ENCODE peak calls at places on chromosomes 2 and 18, in seven cellular contexts. One of them, this sample, is unnamed.

GRCh38 chr2:16487686-16488085 is 177.9 kb downstream of the CYRIA start:
- DNase-seq in heart right ventricle: no peak
- DNase-seq in CD4-positive, alpha-beta memory T cell: no peak
- DNase-seq in SJCRH30: peak; percentile 82
- DNase-seq in neural progenitor cell: peak; percentile 48
- DNase-seq in psoas muscle: no peak
- DNase-seq in astrocyte: peak; percentile 1
- DNase-seq in this sample: peak; percentile 56

GRCh38 chr2:122543815-122544214 is 788.4 kb downstream of the TSN start:
- DNase-seq in neural progenitor cell: no peak
- DNase-seq in CD4-positive, alpha-beta memory T cell: no peak
- DNase-seq in astrocyte: peak; percentile 2
- DNase-seq in heart right ventricle: no peak
- DNase-seq in psoas muscle: no peak
- DNase-seq in SJCRH30: no peak
- DNase-seq in this sample: no peak

GRCh38 chr18:7778181-7778580 is 211.1 kb downstream of the PTPRM start:
- DNase-seq in astrocyte: peak; percentile 64
- DNase-seq in neural progenitor cell: no peak
- DNase-seq in SJCRH30: no peak
- DNase-seq in psoas muscle: no peak
- DNase-seq in CD4-positive, alpha-beta memory T cell: no peak
- DNase-seq in heart right ventricle: no peak
- DNase-seq in this sample: no peak

GRCh38 chr18:49697757-49698595 is 115.4 kb downstream of the ACAA2 start:
- DNase-seq in psoas muscle: peak; percentile 33
- DNase-seq in neural progenitor cell: peak; percentile 30
- DNase-seq in astrocyte: peak; percentile 52
- DNase-seq in SJCRH30: peak; percentile 30
- DNase-seq in CD4-positive, alpha-beta memory T cell: no peak
- DNase-seq in heart right ventricle: no peak
- DNase-seq in this sample: peak; percentile 85

GRCh38 chr2:1721706-1722483 is 22.4 kb downstream of the PXDN start:
- DNase-seq in SJCRH30: no peak
- DNase-seq in neural progenitor cell: no peak
- DNase-seq in heart right ventricle: no peak
- DNase-seq in psoas muscle: peak; percentile 10
- DNase-seq in CD4-positive, alpha-beta memory T cell: no peak
- DNase-seq in astrocyte: peak; percentile 99
- DNase-seq in this sample: no peak

GRCh38 chr2:70988726-70989648 is 5.7 kb downstream of the TEX261 start:
- DNase-seq in CD4-positive, alpha-beta memory T cell: no peak
- DNase-seq in SJCRH30: no peak
- DNase-seq in neural progenitor cell: no peak
- DNase-seq in astrocyte: no peak
- DNase-seq in heart right ventricle: no peak
- DNase-seq in psoas muscle: no peak
- DNase-seq in this sample: no peak

GRCh38 chr2:199771948-199772692 is 78.9 kb downstream of the FTCDNL1 start:
- DNase-seq in psoas muscle: no peak
- DNase-seq in neural progenitor cell: no peak
- DNase-seq in astrocyte: no peak
- DNase-seq in CD4-positive, alpha-beta memory T cell: no peak
- DNase-seq in heart right ventricle: no peak
- DNase-seq in SJCRH30: no peak
- DNase-seq in this sample: no peak

GRCh38 chr18:80076379-80076778 is 32.7 kb upstream of the ADNP2 start:
- DNase-seq in astrocyte: no peak
- DNase-seq in CD4-positive, alpha-beta memory T cell: no peak
- DNase-seq in heart right ventricle: no peak
- DNase-seq in neural progenitor cell: no peak
- DNase-seq in psoas muscle: no peak
- DNase-seq in SJCRH30: no peak
- DNase-seq in this sample: no peak

GRCh38 chr2:158191076-158191566 is 89.4 kb downstream of the UPP2 start:
- DNase-seq in SJCRH30: peak; percentile 71
- DNase-seq in CD4-positive, alpha-beta memory T cell: peak; percentile 37
- DNase-seq in neural progenitor cell: peak; percentile 23
- DNase-seq in heart right ventricle: no peak
- DNase-seq in astrocyte: peak; percentile 39
- DNase-seq in psoas muscle: no peak
- DNase-seq in this sample: no peak

GRCh38 chr2:32068-32467 is 14.2 kb downstream of the FAM110C start:
- DNase-seq in neural progenitor cell: no peak
- DNase-seq in SJCRH30: no peak
- DNase-seq in heart right ventricle: no peak
- DNase-seq in astrocyte: no peak
- DNase-seq in CD4-positive, alpha-beta memory T cell: no peak
- DNase-seq in psoas muscle: no peak
- DNase-seq in this sample: no peak

GRCh38 chr18:60389314-60389713 is 16.7 kb upstream of the MC4R start:
- DNase-seq in neural progenitor cell: no peak
- DNase-seq in psoas muscle: no peak
- DNase-seq in heart right ventricle: no peak
- DNase-seq in CD4-positive, alpha-beta memory T cell: no peak
- DNase-seq in SJCRH30: no peak
- DNase-seq in astrocyte: no peak
- DNase-seq in this sample: no peak

GRCh38 chr2:240293126-240293864 is 142.2 kb upstream of the GPC1 start:
- DNase-seq in psoas muscle: no peak
- DNase-seq in CD4-positive, alpha-beta memory T cell: no peak
- DNase-seq in neural progenitor cell: no peak
- DNase-seq in SJCRH30: no peak
- DNase-seq in astrocyte: no peak
- DNase-seq in heart right ventricle: no peak
- DNase-seq in this sample: no peak

GRCh38 chr2:30148850-30149249 is 2.0 kb downstream of the YPEL5 start:
- DNase-seq in psoas muscle: no peak
- DNase-seq in neural progenitor cell: no peak
- DNase-seq in CD4-positive, alpha-beta memory T cell: peak; percentile 24
- DNase-seq in astrocyte: no peak
- DNase-seq in SJCRH30: no peak
- DNase-seq in heart right ventricle: no peak
- DNase-seq in this sample: no peak

GRCh38 chr2:190587106-190587505 is 52.6 kb upstream of the NEMP2 start:
- DNase-seq in astrocyte: no peak
- DNase-seq in SJCRH30: peak; percentile 83
- DNase-seq in heart right ventricle: no peak
- DNase-seq in psoas muscle: no peak
- DNase-seq in CD4-positive, alpha-beta memory T cell: no peak
- DNase-seq in neural progenitor cell: no peak
- DNase-seq in this sample: no peak

GRCh38 chr2:240351826-240352426 is 83.5 kb upstream of the GPC1 start:
- DNase-seq in neural progenitor cell: no peak
- DNase-seq in astrocyte: no peak
- DNase-seq in SJCRH30: no peak
- DNase-seq in CD4-positive, alpha-beta memory T cell: no peak
- DNase-seq in psoas muscle: no peak
- DNase-seq in heart right ventricle: no peak
- DNase-seq in this sample: no peak

GRCh38 chr2:218282173-218282991 is 9.9 kb downstream of the TMBIM1 start:
- DNase-seq in psoas muscle: peak; percentile 40
- DNase-seq in SJCRH30: no peak
- DNase-seq in CD4-positive, alpha-beta memory T cell: no peak
- DNase-seq in heart right ventricle: peak; percentile 44
- DNase-seq in neural progenitor cell: no peak
- DNase-seq in astrocyte: peak; percentile 64
- DNase-seq in this sample: no peak

DNA sequence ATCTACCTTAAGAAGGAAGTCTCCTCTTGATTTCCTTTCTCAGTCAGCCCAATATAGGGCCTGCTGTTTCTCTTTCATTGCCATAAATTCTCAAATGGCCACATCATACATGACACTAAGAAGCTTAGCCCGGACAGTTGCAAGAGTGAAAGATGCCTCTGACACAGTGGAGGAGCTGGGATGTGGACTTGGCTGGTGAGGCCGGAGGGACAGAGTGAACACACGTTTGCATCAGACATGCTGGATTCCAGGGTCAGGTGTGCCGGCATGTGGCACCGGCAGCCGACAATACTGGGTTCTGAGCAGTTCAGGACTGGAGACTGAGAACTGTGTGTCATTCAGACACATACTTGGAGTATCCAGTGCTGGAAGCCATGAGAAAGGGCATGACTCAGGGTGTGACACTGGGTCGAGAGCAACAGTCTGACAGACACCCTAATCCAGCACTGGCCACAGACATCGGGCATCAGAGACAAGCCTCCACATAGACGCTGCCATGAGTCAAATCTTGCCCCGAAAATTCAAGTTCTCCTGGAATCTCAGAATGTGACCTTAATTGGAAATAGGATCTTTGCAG is 31.4 kb downstream of the TIMM21 start:
- DNase-seq in SJCRH30: no peak
- DNase-seq in neural progenitor cell: no peak
- DNase-seq in psoas muscle: no peak
- DNase-seq in CD4-positive, alpha-beta memory T cell: no peak
- DNase-seq in heart right ventricle: no peak
- DNase-seq in astrocyte: no peak
- DNase-seq in this sample: peak; percentile 60
- H3K27me3 ChIP-seq in SJCRH30: no peaks in the 10 kb centered on the region
- H3K27me3 ChIP-seq in neural progenitor cell: no peaks in the 10 kb centered on the region
- H3K27me3 ChIP-seq in psoas muscle: no peaks in the 10 kb centered on the region
- H3K27me3 ChIP-seq in CD4-positive, alpha-beta memory T cell: no peaks in the 10 kb centered on the region
- H3K27me3 ChIP-seq in heart right ventricle: peaks cover 30% of the 10 kb centered on the region
- H3K27me3 ChIP-seq in astrocyte: peaks cover 7% of the 10 kb centered on the region
- H3K27me3 ChIP-seq in this sample: peaks cover 4% of the 10 kb centered on the region

GRCh38 chr2:12070581-12070980 is 324.1 kb downstream of the LPIN1 start:
- DNase-seq in heart right ventricle: no peak
- DNase-seq in neural progenitor cell: no peak
- DNase-seq in psoas muscle: no peak
- DNase-seq in SJCRH30: no peak
- DNase-seq in CD4-positive, alpha-beta memory T cell: no peak
- DNase-seq in astrocyte: peak; percentile 44
- DNase-seq in this sample: no peak
- H3K4me3 ChIP-seq in heart right ventricle: no peak overlapping the region
- H3K4me3 ChIP-seq in neural progenitor cell: no peak overlapping the region
- H3K4me3 ChIP-seq in psoas muscle: no peak overlapping the region
- H3K4me3 ChIP-seq in SJCRH30: no peak overlapping the region
- H3K4me3 ChIP-seq in CD4-positive, alpha-beta memory T cell: no peak overlapping the region
- H3K4me3 ChIP-seq in astrocyte: no peak overlapping the region
- H3K4me3 ChIP-seq in this sample: no peak overlapping the region

GRCh38 chr2:86160156-86160952 is 34.9 kb downstream of the IMMT start:
- DNase-seq in CD4-positive, alpha-beta memory T cell: no peak
- DNase-seq in astrocyte: peak; percentile 10
- DNase-seq in neural progenitor cell: no peak
- DNase-seq in heart right ventricle: no peak
- DNase-seq in psoas muscle: no peak
- DNase-seq in SJCRH30: no peak
- DNase-seq in this sample: no peak

GRCh38 chr2:86157009-86157556 is 38.2 kb downstream of the IMMT start:
- DNase-seq in CD4-positive, alpha-beta memory T cell: no peak
- DNase-seq in heart right ventricle: no peak
- DNase-seq in psoas muscle: no peak
- DNase-seq in neural progenitor cell: no peak
- DNase-seq in SJCRH30: no peak
- DNase-seq in astrocyte: no peak
- DNase-seq in this sample: no peak

DNA sequence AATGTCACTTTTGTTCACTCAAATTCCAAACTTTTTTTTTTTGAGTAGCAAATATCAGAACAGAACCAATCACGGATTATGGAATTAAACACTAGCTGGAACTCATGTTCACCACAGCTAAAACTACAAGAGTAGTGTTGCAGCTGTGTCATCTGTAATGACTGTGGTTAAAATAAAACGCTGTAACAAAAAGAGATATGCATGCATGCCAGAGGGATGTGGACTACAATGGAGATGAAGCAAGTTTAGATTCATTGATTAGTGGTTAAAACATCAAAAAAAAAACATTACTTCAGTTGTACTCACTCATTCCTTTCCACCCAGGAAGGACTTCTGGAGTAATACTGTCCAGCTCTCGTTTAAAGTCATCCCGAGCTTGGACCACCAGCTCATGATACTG is 37.0 kb downstream of the IMMT start:
- DNase-seq in CD4-positive, alpha-beta memory T cell: no peak
- DNase-seq in SJCRH30: no peak
- DNase-seq in heart right ventricle: no peak
- DNase-seq in astrocyte: no peak
- DNase-seq in psoas muscle: no peak
- DNase-seq in neural progenitor cell: no peak
- DNase-seq in this sample: no peak
- H3K36me3 ChIP-seq in CD4-positive, alpha-beta memory T cell: peaks cover 64% of the 10 kb centered on the region
- H3K36me3 ChIP-seq in SJCRH30: peaks cover 88% of the 10 kb centered on the region
- H3K36me3 ChIP-seq in heart right ventricle: no peaks in the 10 kb centered on the region
- H3K36me3 ChIP-seq in astrocyte: peaks cover 49% of the 10 kb centered on the region
- H3K36me3 ChIP-seq in psoas muscle: peaks cover 9% of the 10 kb centered on the region
- H3K36me3 ChIP-seq in neural progenitor cell: no peaks in the 10 kb centered on the region
- H3K36me3 ChIP-seq in this sample: peaks cover 73% of the 10 kb centered on the region

DNA sequence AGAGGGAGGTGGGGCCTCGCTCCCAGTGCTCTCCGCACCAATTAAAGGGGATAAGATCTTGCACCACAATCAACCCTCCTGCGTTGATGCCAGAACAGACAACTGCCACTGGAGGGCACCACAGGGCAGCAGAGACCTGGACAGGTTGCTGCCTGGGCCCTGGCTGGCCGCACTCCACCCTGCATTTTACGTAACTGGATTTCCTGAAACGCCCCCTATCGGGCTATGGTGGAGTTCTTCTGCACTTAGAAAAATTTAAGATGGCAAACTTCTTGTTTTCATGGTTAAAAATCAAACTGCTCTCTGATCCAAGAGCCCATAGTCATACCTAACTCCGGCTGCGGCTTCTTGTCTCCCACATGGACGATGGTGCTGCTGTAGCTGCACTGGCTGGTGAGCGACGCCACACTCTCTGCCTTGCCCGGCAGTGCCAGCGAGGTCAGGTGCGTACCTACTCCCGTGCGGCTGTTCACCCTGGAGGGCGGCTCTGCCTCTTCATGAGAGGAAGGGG is 16.8 kb upstream of the HES6 start:
- DNase-seq in CD4-positive, alpha-beta memory T cell: peak; percentile 71
- DNase-seq in neural progenitor cell: peak; percentile 96
- DNase-seq in psoas muscle: peak; percentile 79
- DNase-seq in heart right ventricle: peak; percentile 62
- DNase-seq in astrocyte: peak; percentile 46
- DNase-seq in SJCRH30: peak; percentile 92
- DNase-seq in this sample: peak; percentile 97
- H3K27me3 ChIP-seq in CD4-positive, alpha-beta memory T cell: no peaks in the 10 kb centered on the region
- H3K27me3 ChIP-seq in neural progenitor cell: no peaks in the 10 kb centered on the region
- H3K27me3 ChIP-seq in psoas muscle: no peaks in the 10 kb centered on the region
- H3K27me3 ChIP-seq in heart right ventricle: no peaks in the 10 kb centered on the region
- H3K27me3 ChIP-seq in astrocyte: no peaks in the 10 kb centered on the region
- H3K27me3 ChIP-seq in SJCRH30: no peaks in the 10 kb centered on the region
- H3K27me3 ChIP-seq in this sample: no peaks in the 10 kb centered on the region